ENCODE peak calls at places on chromosomes 1 and 21, in nine cellular contexts. Y is WERI-Rb-1, B is BJ, H is astrocyte of the spinal cord, C is HFF-Myc, L is foreskin fibroblast, U is kidney epithelial cell, V is fibroblast of mammary gland, T is thyroid gland. G is an unnamed sample.

GRCh38 chr1:41022424-41022823 is 899 bp upstream of the SLFNL1 start:
- DNase-seq in Y (no peak), B (no peak), H (no peak), C (no peak), L (no peak), U (no peak), V (no peak), T (no peak), G (no peak)

GRCh38 chr1:175287377-175287776 is 94.8 kb upstream of the KIAA0040 start:
- DNase-seq in Y (no peak), B (no peak), H (no peak), C (no peak), L (no peak), U (no peak), V (no peak), T (no peak), G (no peak)

GRCh38 chr1:239951518-239952130 is 140.1 kb upstream of the FMN2 start:
- DNase-seq in Y (peak; percentile 87), B (no peak), H (peak; percentile 73), C (peak; percentile 35), L (peak; percentile 60), U (no peak), V (peak; percentile 77), T (peak; percentile 61), G (peak; percentile 34)

GRCh38 chr1:3669421-3669821 is 17.1 kb downstream of the TP73 start:
- DNase-seq in Y (no peak), B (no peak), H (no peak), C (no peak), L (no peak), U (no peak), V (no peak), T (peak; percentile 1), G (no peak)

GRCh38 chr1:28437260-28437923 is 67.9 kb downstream of the PHACTR4 start:
- DNase-seq in Y (peak; percentile 48), B (peak; percentile 54), H (peak; percentile 79), C (peak; percentile 46), L (peak; percentile 78), U (no peak), V (peak; percentile 82), T (peak; percentile 12), G (peak; percentile 77)

GRCh38 chr1:228957535-228957934 is 222.3 kb downstream of the RHOU start:
- DNase-seq in Y (peak; percentile 9), B (no peak), H (no peak), C (no peak), L (no peak), U (no peak), V (no peak), T (no peak), G (no peak)

GRCh38 chr1:44819257-44819593 is 10.9 kb downstream of the BTBD19 start:
- DNase-seq in Y (no peak), B (no peak), H (no peak), C (no peak), L (no peak), U (no peak), V (no peak), T (no peak), G (no peak)

GRCh38 chr21:25822981-25823380 is 88.2 kb downstream of the GABPA start:
- DNase-seq in Y (no peak), B (no peak), H (no peak), C (no peak), L (no peak), U (no peak), V (no peak), T (no peak), G (no peak)

GRCh38 chr1:94773931-94774422 is 46.2 kb upstream of the SLC44A3 start:
- DNase-seq in Y (no peak), B (no peak), H (peak; percentile 71), C (no peak), L (no peak), U (peak; percentile 83), V (peak; percentile 86), T (no peak), G (no peak)

GRCh38 chr1:192545781-192546521 is 29.6 kb upstream of the RGS1 start:
- DNase-seq in Y (no peak), B (no peak), H (no peak), C (no peak), L (no peak), U (no peak), V (peak; percentile 20), T (no peak), G (no peak)

GRCh38 chr1:38991638-38992449 is 768 bp downstream of the AKIRIN1 start:
- DNase-seq in Y (peak; percentile 42), B (no peak), H (no peak), C (no peak), L (peak; percentile 20), U (no peak), V (no peak), T (peak; percentile 62), G (no peak)

DNA sequence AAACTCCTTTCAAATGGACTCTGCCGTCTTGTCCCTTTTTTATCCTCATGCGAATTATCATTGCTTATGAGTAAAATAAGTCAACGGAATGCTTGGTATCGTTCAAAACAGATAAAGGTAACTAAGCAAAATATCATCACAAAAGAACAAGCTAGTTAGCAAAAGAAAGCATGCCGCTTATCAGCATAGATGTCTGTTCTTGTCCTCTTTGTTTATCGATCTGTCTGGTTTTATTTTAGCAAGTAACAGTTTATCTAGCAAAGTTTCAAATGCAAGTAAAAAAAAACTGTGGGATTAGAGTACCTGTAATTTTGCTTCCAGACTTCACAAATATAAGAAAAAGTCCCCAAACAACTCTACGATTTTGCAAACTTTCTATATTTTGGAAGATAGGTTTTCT is 561.5 kb downstream of the USP25 start:
- DNase-seq in Y (no peak), B (no peak), H (no peak), C (no peak), L (no peak), U (no peak), V (no peak), T (no peak), G (no peak)
- TF ChIP-seq CTCF in Y (no peak), B (no peak), H (no peak), C (no peak), L (no peak), U (no peak), V (no peak), T (no peak), G (no peak)

GRCh38 chr1:225815526-225816178 is 5.7 kb downstream of the EPHX1 start:
- DNase-seq in Y (no peak), B (no peak), H (no peak), C (no peak), L (no peak), U (no peak), V (no peak), T (no peak), G (no peak)
- H3K4me3 ChIP-seq in Y (no peak overlapping the region), B (no peak overlapping the region), H (no peak overlapping the region), C (no peak overlapping the region), L (no peak overlapping the region), U (no peak overlapping the region), V (no peak overlapping the region), T (no peak overlapping the region), G (no peak overlapping the region)

GRCh38 chr1:35642472-35642955 is 1.2 kb upstream of the PSMB2 start:
- DNase-seq in Y (no peak), B (no peak), H (no peak), C (no peak), L (no peak), U (no peak), V (no peak), T (no peak), G (no peak)
- TF ChIP-seq CTCF in Y (no peak), B (no peak), H (no peak), C (no peak), L (no peak), U (no peak), V (no peak), T (no peak), G (no peak)

GRCh38 chr1:164583196-164583595 is 24.2 kb downstream of the PBX1 start:
- DNase-seq in Y (no peak), B (no peak), H (no peak), C (no peak), L (no peak), U (no peak), V (no peak), T (no peak), G (no peak)
- H3K4me3 ChIP-seq in Y (no peak overlapping the region), B (no peak overlapping the region), H (no peak overlapping the region), C (no peak overlapping the region), L (no peak overlapping the region), U (no peak overlapping the region), V (no peak overlapping the region), T (no peak overlapping the region), G (no peak overlapping the region)

GRCh38 chr1:65459397-65459768 is 38.9 kb downstream of the LEPR start:
- DNase-seq in Y (no peak), B (no peak), H (peak; percentile 39), C (no peak), L (no peak), U (no peak), V (peak; percentile 54), T (no peak), G (no peak)
- TF ChIP-seq CTCF in Y (peak; percentile 69), B (peak; percentile 72), H (peak; percentile 61), C (peak; percentile 57), L (peak; percentile 65), U (peak; percentile 62), V (peak; percentile 75), T (no peak), G (peak; percentile 71)

GRCh38 chr21:15005391-15005790 is 59.4 kb downstream of the NRIP1 start:
- DNase-seq in Y (peak; percentile 33), B (no peak), H (peak; percentile 45), C (no peak), L (no peak), U (no peak), V (no peak), T (peak; percentile 10), G (no peak)
- H3K4me3 ChIP-seq in Y (peak overlapping the region; percentile 10), B (peak overlapping the region; percentile 12), H (no peak overlapping the region), C (no peak overlapping the region), L (peak overlapping the region; percentile 27), U (no peak overlapping the region), V (peak overlapping the region; percentile 14), T (no peak overlapping the region), G (no peak overlapping the region)

GRCh38 chr1:233172201-233172600 is 123.3 kb downstream of the PCNX2 start:
- DNase-seq in Y (no peak), B (no peak), H (peak; percentile 29), C (no peak), L (peak; percentile 19), U (no peak), V (peak; percentile 50), T (no peak), G (peak; percentile 16)
- TF ChIP-seq CTCF in Y (no peak), B (no peak), H (peak; percentile 35), C (peak; percentile 22), L (peak; percentile 11), U (peak; percentile 9), V (peak; percentile 26), T (no peak), G (peak; percentile 50)

GRCh38 chr1:12811409-12811784 is 19.8 kb downstream of the PRAMEF11 start:
- DNase-seq in Y (no peak), B (no peak), H (no peak), C (no peak), L (no peak), U (no peak), V (no peak), T (no peak), G (no peak)

GRCh38 chr1:12810691-12811408 is 19.7 kb downstream of the PRAMEF1 start:
- DNase-seq in Y (no peak), B (no peak), H (peak; percentile 3), C (no peak), L (no peak), U (peak; percentile 14), V (peak; percentile 1), T (peak; percentile 45), G (no peak)

GRCh38 chr1:12809933-12810332 is 18.7 kb downstream of the PRAMEF1 start:
- DNase-seq in Y (no peak), B (no peak), H (no peak), C (no peak), L (no peak), U (no peak), V (no peak), T (no peak), G (no peak)
- H3K4me3 ChIP-seq in Y (no peak overlapping the region), B (no peak overlapping the region), H (no peak overlapping the region), C (no peak overlapping the region), L (no peak overlapping the region), U (no peak overlapping the region), V (no peak overlapping the region), T (no peak overlapping the region), G (no peak overlapping the region)